ENCODE peak calls at places on chromosomes 1 and 21, in six cellular contexts. Y is stomach, H is suprapubic skin, D is A549, B is breast epithelium, T is tibial nerve. N is an unnamed sample.

GRCh38 chr1:218702808-218703207 is 357.7 kb downstream of the TGFB2 start:
- DNase-seq in H (no peak), D (no peak), T (no peak), B (no peak), Y (no peak), N (no peak)

GRCh38 chr1:27603320-27603961 is 503 bp downstream of the AHDC1 start:
- DNase-seq in B (no peak), D (no peak), T (no peak), Y (peak; percentile 32), H (peak; percentile 86), N (no peak)

GRCh38 chr1:157163273-157164127 is 25.3 kb upstream of the ETV3 start:
- DNase-seq in T (peak; percentile 64), Y (peak; percentile 76), B (peak; percentile 50), H (peak; percentile 7), D (peak; percentile 73), N (peak; percentile 85)

GRCh38 chr1:203771901-203772301 is 6.9 kb downstream of the LAX1 start:
- DNase-seq in B (no peak), T (no peak), D (no peak), Y (no peak), H (no peak), N (no peak)

GRCh38 chr1:205377355-205377754 is 20.6 kb upstream of the KLHDC8A start:
- DNase-seq in Y (no peak), D (no peak), B (no peak), H (no peak), T (no peak), N (no peak)

GRCh38 chr1:36888811-36889477 is 145.4 kb downstream of the GRIK3 start:
- DNase-seq in T (peak; percentile 1), Y (no peak), H (no peak), D (no peak), B (no peak), N (no peak)

GRCh38 chr1:115089443-115090340 is at the start of gene TSPAN2:
- DNase-seq in T (peak; percentile 28), B (peak; percentile 89), Y (peak; percentile 51), H (no peak), D (peak; percentile 54), N (peak; percentile 13)

GRCh38 chr1:109167114-109167513 is 46.6 kb upstream of the SARS1 start:
- DNase-seq in T (no peak), H (no peak), D (no peak), B (no peak), Y (no peak), N (no peak)

GRCh38 chr1:174112489-174113162 is 46.7 kb upstream of the RABGAP1L start:
- DNase-seq in T (no peak), H (no peak), Y (no peak), D (no peak), B (no peak), N (no peak)

GRCh38 chr1:26614655-26615411 is 81.0 kb upstream of the ARID1A start:
- DNase-seq in Y (no peak), B (no peak), T (no peak), H (no peak), D (no peak), N (no peak)

GRCh38 chr1:239361403-239361802 is 25.0 kb upstream of the CHRM3 start:
- DNase-seq in B (no peak), T (no peak), H (no peak), Y (no peak), D (no peak), N (no peak)

GRCh38 chr1:15323989-15324866 is 77.2 kb downstream of the FHAD1 start:
- DNase-seq in B (no peak), H (no peak), D (no peak), Y (no peak), T (no peak), N (no peak)

GRCh38 chr1:198683449-198683848 is 44.6 kb downstream of the PTPRC start:
- DNase-seq in Y (no peak), D (no peak), T (no peak), H (no peak), B (no peak), N (no peak)

GRCh38 chr1:198691063-198691462 is 52.2 kb downstream of the PTPRC start:
- DNase-seq in T (no peak), H (no peak), Y (no peak), D (no peak), B (no peak), N (no peak)

GRCh38 chr1:198681831-198682756 is 43.3 kb downstream of the PTPRC start:
- DNase-seq in D (no peak), H (peak; percentile 67), Y (peak; percentile 58), B (peak; percentile 38), T (peak; percentile 62), N (peak; percentile 63)

GRCh38 chr1:198687429-198687828 is 48.6 kb downstream of the PTPRC start:
- DNase-seq in B (no peak), H (no peak), T (no peak), D (no peak), Y (no peak), N (no peak)

DNA sequence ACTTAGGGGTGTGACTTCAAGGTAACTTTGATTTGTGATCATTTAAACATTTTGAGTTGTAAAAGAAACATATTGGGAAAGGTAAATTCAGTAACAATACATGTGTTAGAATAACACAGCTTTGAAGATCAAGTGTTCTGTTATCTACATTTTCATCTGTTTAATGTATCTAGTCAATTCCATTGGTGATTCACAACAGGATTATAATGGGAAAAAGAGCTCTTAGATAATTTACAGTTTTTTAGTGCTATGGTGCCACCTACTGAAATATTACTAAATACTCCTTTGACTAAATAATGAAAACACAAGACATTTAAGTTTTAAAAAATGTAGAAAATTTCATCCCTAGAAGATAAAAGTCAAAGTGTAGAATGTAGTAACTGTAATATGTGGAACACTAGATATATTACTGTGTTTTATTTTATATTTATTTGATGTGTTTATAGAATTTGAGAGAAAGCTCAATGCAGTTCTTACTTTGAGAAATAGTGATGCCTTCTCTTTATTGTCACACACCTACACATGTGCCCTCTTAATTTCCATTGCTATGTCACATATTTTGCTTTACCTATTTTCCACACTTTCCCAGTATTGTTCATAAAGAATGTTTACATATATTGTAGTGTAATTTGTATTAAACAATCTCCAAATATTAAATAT is 47.4 kb downstream of the PTPRC start:
- DNase-seq in Y (no peak), D (peak; percentile 30), B (no peak), T (no peak), H (no peak), N (no peak)
- H3K4me1 ChIP-seq in Y (peaks cover 24% of the 10 kb centered on the region), D (no peaks in the 10 kb centered on the region), B (no peaks in the 10 kb centered on the region), T (peaks cover 13% of the 10 kb centered on the region), H (peaks cover 5% of the 10 kb centered on the region), N (peaks cover 7% of the 10 kb centered on the region)

GRCh38 chr1:246724001-246724724 is at the start of gene SCCPDH:
- DNase-seq in T (peak; percentile 42), D (peak; percentile 77), B (peak; percentile 18), H (peak; percentile 82), Y (peak; percentile 68), N (peak; percentile 76)
- TF ChIP-seq POLR2A in T (peak; percentile 65), D (peak; percentile 64), B (no peak), H (peak; percentile 45), Y (no peak), N (peak; percentile 66)

GRCh38 chr21:44919913-44920693 is 596 bp downstream of the ITGB2 start:
- DNase-seq in T (no peak), H (no peak), D (no peak), Y (no peak), B (no peak), N (no peak)

GRCh38 chr21:44920694-44921604 is at the start of gene ITGB2:
- DNase-seq in T (no peak), H (no peak), Y (peak; percentile 40), D (no peak), B (no peak), N (peak; percentile 51)

GRCh38 chr21:44919111-44919912 is 1.4 kb downstream of the ITGB2 start:
- DNase-seq in Y (no peak), T (no peak), D (no peak), B (no peak), H (no peak), N (no peak)

GRCh38 chr21:44923481-44924084 is 2.9 kb upstream of the ITGB2 start:
- DNase-seq in D (no peak), T (no peak), H (no peak), B (no peak), Y (no peak), N (no peak)

GRCh38 chr21:44921928-44922327 is 1.2 kb upstream of the ITGB2 start:
- DNase-seq in D (no peak), T (no peak), B (no peak), Y (no peak), H (no peak), N (no peak)
- H3K4me1 ChIP-seq in D (peaks cover 19% of the 10 kb centered on the region), T (peaks cover 23% of the 10 kb centered on the region), B (peaks cover 2% of the 10 kb centered on the region), Y (peaks cover 43% of the 10 kb centered on the region), H (peaks cover 25% of the 10 kb centered on the region), N (no peaks in the 10 kb centered on the region)

DNA sequence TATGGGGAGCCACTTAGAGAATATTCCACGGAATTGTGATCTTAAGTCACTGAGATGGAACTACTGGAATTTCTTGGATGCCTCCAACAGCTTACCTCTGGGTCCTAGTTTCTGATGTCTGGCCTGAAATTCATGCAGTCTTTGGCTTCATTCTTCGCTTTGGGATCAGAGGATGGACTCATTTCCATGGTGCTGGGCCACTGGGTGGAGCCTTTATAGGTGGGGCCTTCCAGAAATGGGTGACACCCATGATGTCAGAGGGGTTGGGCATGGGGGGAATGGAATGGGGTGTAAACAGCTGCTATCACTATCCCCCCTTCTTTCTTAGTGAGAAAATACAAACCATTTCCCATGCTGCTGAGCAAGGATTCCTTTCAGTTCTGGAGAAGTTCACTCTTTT is 73.7 kb upstream of the FGGY start:
- DNase-seq in D (no peak), H (no peak), B (no peak), Y (no peak), T (no peak), N (no peak)
- TF ChIP-seq POLR2A in D (no peak), H (no peak), B (no peak), Y (no peak), T (no peak), N (no peak)

DNA sequence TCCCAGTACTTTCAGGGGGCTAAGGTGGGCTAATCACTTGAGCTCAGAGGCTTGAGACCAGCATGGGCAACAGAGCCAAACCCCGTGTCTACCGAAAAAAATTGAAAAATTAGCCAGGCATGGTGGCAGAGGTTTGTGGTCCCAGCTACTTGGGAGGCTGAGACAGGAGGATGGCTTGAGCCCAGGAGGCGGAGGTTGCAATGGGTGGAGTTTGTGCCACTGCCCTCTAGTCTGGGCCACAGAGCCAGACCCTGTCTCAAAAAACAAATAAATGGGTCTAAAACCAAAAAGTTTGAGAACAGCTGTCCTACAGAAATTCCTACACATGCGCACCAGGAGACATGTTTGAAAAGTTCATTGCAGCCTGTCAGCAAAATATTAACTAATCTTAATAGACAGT is 5.5 kb downstream of the SCAF4 start:
- DNase-seq in B (no peak), D (no peak), T (no peak), Y (no peak), H (no peak), N (no peak)
- H3K4me1 ChIP-seq in B (no peaks in the 10 kb centered on the region), D (peaks cover 34% of the 10 kb centered on the region), T (peaks cover 49% of the 10 kb centered on the region), Y (peaks cover 92% of the 10 kb centered on the region), H (peaks cover 47% of the 10 kb centered on the region), N (no peaks in the 10 kb centered on the region)